ENCODE peak calls at places on chromosomes 4 and X, in seven cellular contexts. One of them, this sample, is unnamed.

GRCh38 chr4:16269742-16270522 is 43.7 kb upstream of the TAPT1 start:
- DNase-seq in C1 segment of cervical spinal cord: no peak
- DNase-seq in NCI-H1092 treated with DMSO at 0.1 percent for 48 hours: no peak
- DNase-seq in immature natural killer cell: no peak
- DNase-seq in H54: no peak
- DNase-seq in fibroblast of pulmonary artery: peak
- DNase-seq in dermis blood vessel endothelial cell: no peak
- DNase-seq in this sample: no peak

GRCh38 chr4:94508256-94508655 is 56.5 kb downstream of the PDLIM5 start:
- DNase-seq in H54: no peak
- DNase-seq in NCI-H1092 treated with DMSO at 0.1 percent for 48 hours: no peak
- DNase-seq in dermis blood vessel endothelial cell: peak
- DNase-seq in fibroblast of pulmonary artery: peak
- DNase-seq in immature natural killer cell: no peak
- DNase-seq in C1 segment of cervical spinal cord: no peak
- DNase-seq in this sample: no peak

GRCh38 chr4:55921093-55921492 is 27.7 kb upstream of the CEP135 start:
- DNase-seq in H54: no peak
- DNase-seq in C1 segment of cervical spinal cord: no peak
- DNase-seq in NCI-H1092 treated with DMSO at 0.1 percent for 48 hours: no peak
- DNase-seq in fibroblast of pulmonary artery: peak
- DNase-seq in dermis blood vessel endothelial cell: no peak
- DNase-seq in immature natural killer cell: no peak
- DNase-seq in this sample: no peak

GRCh38 chr4:38190717-38191178 is 230.6 kb downstream of the PTTG2 start:
- DNase-seq in fibroblast of pulmonary artery: peak
- DNase-seq in immature natural killer cell: no peak
- DNase-seq in H54: no peak
- DNase-seq in dermis blood vessel endothelial cell: peak
- DNase-seq in C1 segment of cervical spinal cord: peak
- DNase-seq in NCI-H1092 treated with DMSO at 0.1 percent for 48 hours: no peak
- DNase-seq in this sample: no peak

GRCh38 chrX:46279925-46280313 is 265.3 kb downstream of the ZNF674 start:
- DNase-seq in NCI-H1092 treated with DMSO at 0.1 percent for 48 hours: no peak
- DNase-seq in H54: no peak
- DNase-seq in dermis blood vessel endothelial cell: peak
- DNase-seq in immature natural killer cell: no peak
- DNase-seq in C1 segment of cervical spinal cord: no peak
- DNase-seq in fibroblast of pulmonary artery: peak
- DNase-seq in this sample: no peak

GRCh38 chr4:13642576-13642975 is 15.1 kb upstream of the BOD1L1 start:
- DNase-seq in NCI-H1092 treated with DMSO at 0.1 percent for 48 hours: no peak
- DNase-seq in C1 segment of cervical spinal cord: peak
- DNase-seq in immature natural killer cell: no peak
- DNase-seq in H54: no peak
- DNase-seq in dermis blood vessel endothelial cell: no peak
- DNase-seq in fibroblast of pulmonary artery: peak
- DNase-seq in this sample: no peak

GRCh38 chr4:2365054-2365912 is 53.2 kb downstream of the ZFYVE28 start:
- DNase-seq in dermis blood vessel endothelial cell: no peak
- DNase-seq in fibroblast of pulmonary artery: no peak
- DNase-seq in NCI-H1092 treated with DMSO at 0.1 percent for 48 hours: no peak
- DNase-seq in C1 segment of cervical spinal cord: no peak
- DNase-seq in immature natural killer cell: no peak
- DNase-seq in H54: no peak
- DNase-seq in this sample: no peak

GRCh38 chr4:7537853-7538252 is 103.1 kb upstream of the PSAPL1 start:
- DNase-seq in NCI-H1092 treated with DMSO at 0.1 percent for 48 hours: no peak
- DNase-seq in H54: no peak
- DNase-seq in fibroblast of pulmonary artery: no peak
- DNase-seq in dermis blood vessel endothelial cell: no peak
- DNase-seq in C1 segment of cervical spinal cord: no peak
- DNase-seq in immature natural killer cell: no peak
- DNase-seq in this sample: no peak

GRCh38 chr4:10421344-10422055 is 35.7 kb downstream of the ZNF518B start:
- DNase-seq in fibroblast of pulmonary artery: no peak
- DNase-seq in C1 segment of cervical spinal cord: no peak
- DNase-seq in NCI-H1092 treated with DMSO at 0.1 percent for 48 hours: no peak
- DNase-seq in dermis blood vessel endothelial cell: no peak
- DNase-seq in H54: no peak
- DNase-seq in immature natural killer cell: no peak
- DNase-seq in this sample: no peak

GRCh38 chrX:68273887-68274286 is 159.4 kb downstream of the OPHN1 start:
- DNase-seq in fibroblast of pulmonary artery: peak
- DNase-seq in immature natural killer cell: no peak
- DNase-seq in dermis blood vessel endothelial cell: no peak
- DNase-seq in NCI-H1092 treated with DMSO at 0.1 percent for 48 hours: no peak
- DNase-seq in C1 segment of cervical spinal cord: no peak
- DNase-seq in H54: no peak
- DNase-seq in this sample: no peak

GRCh38 chr4:31995943-31996901 is 1276.1 kb downstream of the PCDH7 start:
- DNase-seq in H54: no peak
- DNase-seq in dermis blood vessel endothelial cell: no peak
- DNase-seq in immature natural killer cell: no peak
- DNase-seq in NCI-H1092 treated with DMSO at 0.1 percent for 48 hours: no peak
- DNase-seq in C1 segment of cervical spinal cord: no peak
- DNase-seq in fibroblast of pulmonary artery: no peak
- DNase-seq in this sample: no peak

GRCh38 chrX:154495472-154495922 is 5.1 kb upstream of the SLC10A3 start:
- DNase-seq in NCI-H1092 treated with DMSO at 0.1 percent for 48 hours: no peak
- DNase-seq in H54: no peak
- DNase-seq in fibroblast of pulmonary artery: no peak
- DNase-seq in immature natural killer cell: no peak
- DNase-seq in C1 segment of cervical spinal cord: no peak
- DNase-seq in dermis blood vessel endothelial cell: no peak
- DNase-seq in this sample: peak

GRCh38 chr4:25117274-25117673 is 43.0 kb downstream of the SEPSECS start:
- DNase-seq in NCI-H1092 treated with DMSO at 0.1 percent for 48 hours: no peak
- DNase-seq in fibroblast of pulmonary artery: no peak
- DNase-seq in immature natural killer cell: no peak
- DNase-seq in H54: no peak
- DNase-seq in C1 segment of cervical spinal cord: no peak
- DNase-seq in dermis blood vessel endothelial cell: no peak
- DNase-seq in this sample: no peak

GRCh38 chr4:6852582-6852981 is 57.0 kb upstream of the TBC1D14 start:
- DNase-seq in H54: no peak
- DNase-seq in NCI-H1092 treated with DMSO at 0.1 percent for 48 hours: no peak
- DNase-seq in dermis blood vessel endothelial cell: no peak
- DNase-seq in immature natural killer cell: no peak
- DNase-seq in fibroblast of pulmonary artery: no peak
- DNase-seq in C1 segment of cervical spinal cord: no peak
- DNase-seq in this sample: no peak

GRCh38 chr4:159549092-159549491 is 446.2 kb downstream of the RAPGEF2 start:
- DNase-seq in C1 segment of cervical spinal cord: no peak
- DNase-seq in H54: no peak
- DNase-seq in dermis blood vessel endothelial cell: no peak
- DNase-seq in NCI-H1092 treated with DMSO at 0.1 percent for 48 hours: no peak
- DNase-seq in immature natural killer cell: no peak
- DNase-seq in fibroblast of pulmonary artery: no peak
- DNase-seq in this sample: no peak

GRCh38 chr4:25299476-25300203 is 12.9 kb upstream of the ZCCHC4 start:
- DNase-seq in fibroblast of pulmonary artery: no peak
- DNase-seq in H54: no peak
- DNase-seq in immature natural killer cell: no peak
- DNase-seq in NCI-H1092 treated with DMSO at 0.1 percent for 48 hours: no peak
- DNase-seq in dermis blood vessel endothelial cell: no peak
- DNase-seq in C1 segment of cervical spinal cord: no peak
- DNase-seq in this sample: no peak

GRCh38 chr4:139537292-139537691 is 18.7 kb downstream of the SETD7 start:
- DNase-seq in immature natural killer cell: no peak
- DNase-seq in NCI-H1092 treated with DMSO at 0.1 percent for 48 hours: no peak
- DNase-seq in fibroblast of pulmonary artery: no peak
- DNase-seq in C1 segment of cervical spinal cord: no peak
- DNase-seq in H54: no peak
- DNase-seq in dermis blood vessel endothelial cell: no peak
- DNase-seq in this sample: no peak

GRCh38 chrX:21412029-21412428 is 37.8 kb downstream of the CNKSR2 start:
- DNase-seq in H54: no peak
- DNase-seq in NCI-H1092 treated with DMSO at 0.1 percent for 48 hours: no peak
- DNase-seq in dermis blood vessel endothelial cell: peak
- DNase-seq in immature natural killer cell: no peak
- DNase-seq in fibroblast of pulmonary artery: no peak
- DNase-seq in C1 segment of cervical spinal cord: no peak
- DNase-seq in this sample: no peak

GRCh38 chr4:155692990-155693659 is 26.5 kb downstream of the GUCY1A1 start:
- DNase-seq in fibroblast of pulmonary artery: no peak
- DNase-seq in dermis blood vessel endothelial cell: no peak
- DNase-seq in H54: no peak
- DNase-seq in C1 segment of cervical spinal cord: no peak
- DNase-seq in NCI-H1092 treated with DMSO at 0.1 percent for 48 hours: no peak
- DNase-seq in immature natural killer cell: no peak
- DNase-seq in this sample: no peak

GRCh38 chr4:139595989-139596679 is 40.1 kb upstream of the SETD7 start:
- DNase-seq in NCI-H1092 treated with DMSO at 0.1 percent for 48 hours: no peak
- DNase-seq in immature natural killer cell: no peak
- DNase-seq in fibroblast of pulmonary artery: peak
- DNase-seq in dermis blood vessel endothelial cell: no peak
- DNase-seq in H54: no peak
- DNase-seq in C1 segment of cervical spinal cord: no peak
- DNase-seq in this sample: no peak

GRCh38 chr4:145819246-145820181 is 119.1 kb downstream of the ZNF827 start:
- DNase-seq in H54: no peak
- DNase-seq in C1 segment of cervical spinal cord: peak
- DNase-seq in immature natural killer cell: no peak
- DNase-seq in dermis blood vessel endothelial cell: no peak
- DNase-seq in NCI-H1092 treated with DMSO at 0.1 percent for 48 hours: peak
- DNase-seq in fibroblast of pulmonary artery: no peak
- DNase-seq in this sample: peak

GRCh38 chrX:15718283-15718970 is 19.6 kb upstream of the CA5B start:
- DNase-seq in H54: no peak
- DNase-seq in fibroblast of pulmonary artery: no peak
- DNase-seq in NCI-H1092 treated with DMSO at 0.1 percent for 48 hours: no peak
- DNase-seq in immature natural killer cell: no peak
- DNase-seq in dermis blood vessel endothelial cell: no peak
- DNase-seq in C1 segment of cervical spinal cord: no peak
- DNase-seq in this sample: no peak

GRCh38 chr4:121980643-121981042 is 28.8 kb upstream of the TRPC3 start:
- DNase-seq in immature natural killer cell: no peak
- DNase-seq in fibroblast of pulmonary artery: no peak
- DNase-seq in C1 segment of cervical spinal cord: no peak
- DNase-seq in NCI-H1092 treated with DMSO at 0.1 percent for 48 hours: no peak
- DNase-seq in dermis blood vessel endothelial cell: no peak
- DNase-seq in H54: no peak
- DNase-seq in this sample: no peak

GRCh38 chrX:17859609-17860178 is 1.4 kb downstream of the RAI2 start:
- DNase-seq in H54: no peak
- DNase-seq in fibroblast of pulmonary artery: no peak
- DNase-seq in NCI-H1092 treated with DMSO at 0.1 percent for 48 hours: peak
- DNase-seq in immature natural killer cell: no peak
- DNase-seq in C1 segment of cervical spinal cord: no peak
- DNase-seq in dermis blood vessel endothelial cell: no peak
- DNase-seq in this sample: no peak

GRCh38 chrX:129613596-129613995 is 41.2 kb downstream of the APLN start:
- DNase-seq in fibroblast of pulmonary artery: no peak
- DNase-seq in C1 segment of cervical spinal cord: no peak
- DNase-seq in NCI-H1092 treated with DMSO at 0.1 percent for 48 hours: no peak
- DNase-seq in immature natural killer cell: no peak
- DNase-seq in H54: no peak
- DNase-seq in dermis blood vessel endothelial cell: peak
- DNase-seq in this sample: no peak

GRCh38 chrX:1584237-1585011 is 7.0 kb upstream of the AKAP17A start:
- DNase-seq in fibroblast of pulmonary artery: no peak
- DNase-seq in dermis blood vessel endothelial cell: no peak
- DNase-seq in C1 segment of cervical spinal cord: no peak
- DNase-seq in immature natural killer cell: no peak
- DNase-seq in H54: no peak
- DNase-seq in NCI-H1092 treated with DMSO at 0.1 percent for 48 hours: no peak
- DNase-seq in this sample: no peak

GRCh38 chrX:123188081-123188480 is 4.0 kb downstream of the GRIA3 start:
- DNase-seq in immature natural killer cell: no peak
- DNase-seq in fibroblast of pulmonary artery: no peak
- DNase-seq in NCI-H1092 treated with DMSO at 0.1 percent for 48 hours: no peak
- DNase-seq in C1 segment of cervical spinal cord: no peak
- DNase-seq in dermis blood vessel endothelial cell: no peak
- DNase-seq in H54: no peak
- DNase-seq in this sample: no peak